ENCODE peak calls at places on chromosomes 4 and X, in seven cellular contexts. Y, R, A, I, S, C and B are unnamed samples.

GRCh38 chrX:63350551-63350950 is 581 bp downstream of the SPIN4 start:
- DNase-seq in C (peak; percentile 13), Y (peak; percentile 3), A (peak; percentile 6), S (peak; percentile 45), R (no peak), I (peak; percentile 46), B (peak; percentile 11)

GRCh38 chrX:154908821-154909220 is 22.7 kb downstream of the F8A1 start:
- DNase-seq in Y (no peak), I (no peak), S (no peak), C (no peak), R (no peak), A (no peak), B (no peak)

GRCh38 chr4:119136541-119136940 is 909 bp downstream of the MYOZ2 start:
- DNase-seq in S (no peak), I (no peak), Y (peak; percentile 61), A (no peak), R (no peak), C (no peak), B (no peak)

GRCh38 chr4:110886270-110886669 is 263.4 kb upstream of the PITX2 start:
- DNase-seq in A (no peak), C (no peak), I (no peak), Y (no peak), R (no peak), S (no peak), B (no peak)

GRCh38 chr4:78720994-78721677 is 55.0 kb upstream of the BMP2K start:
- DNase-seq in S (no peak), Y (no peak), R (peak; percentile 15), A (peak; percentile 31), I (peak; percentile 62), C (no peak), B (peak; percentile 23)

GRCh38 chr4:72971572-72971971 is 97.9 kb downstream of the COX18 start:
- DNase-seq in Y (peak; percentile 86), C (no peak), S (no peak), A (no peak), R (no peak), I (no peak), B (no peak)

GRCh38 chr4:8515316-8516060 is 64.7 kb upstream of the GPR78 start:
- DNase-seq in C (no peak), S (no peak), R (no peak), A (no peak), I (no peak), Y (no peak), B (no peak)

GRCh38 chrX:106959897-106960296 is 39.7 kb downstream of the CLDN2 start:
- DNase-seq in S (no peak), C (no peak), A (no peak), Y (peak; percentile 35), R (no peak), I (no peak), B (no peak)

GRCh38 chr4:101345596-101346311 is 1.6 kb downstream of the PPP3CA start:
- DNase-seq in Y (peak; percentile 43), A (peak; percentile 56), S (peak; percentile 74), I (peak; percentile 73), C (peak; percentile 70), R (peak; percentile 83), B (peak; percentile 75)

GRCh38 chrX:44223150-44223549 is 120.3 kb downstream of the EFHC2 start:
- DNase-seq in C (no peak), I (no peak), Y (peak; percentile 80), S (no peak), R (no peak), A (no peak), B (no peak)

GRCh38 chrX:14963447-14964236 is 90.4 kb downstream of the MOSPD2 start:
- DNase-seq in C (no peak), A (no peak), R (no peak), S (no peak), I (no peak), Y (peak; percentile 14), B (no peak)

GRCh38 chr4:79141530-79141929 is 184.3 kb downstream of the NAA11 start:
- DNase-seq in R (no peak), S (no peak), I (peak; percentile 24), C (peak; percentile 49), A (no peak), Y (peak; percentile 2), B (no peak)

DNA sequence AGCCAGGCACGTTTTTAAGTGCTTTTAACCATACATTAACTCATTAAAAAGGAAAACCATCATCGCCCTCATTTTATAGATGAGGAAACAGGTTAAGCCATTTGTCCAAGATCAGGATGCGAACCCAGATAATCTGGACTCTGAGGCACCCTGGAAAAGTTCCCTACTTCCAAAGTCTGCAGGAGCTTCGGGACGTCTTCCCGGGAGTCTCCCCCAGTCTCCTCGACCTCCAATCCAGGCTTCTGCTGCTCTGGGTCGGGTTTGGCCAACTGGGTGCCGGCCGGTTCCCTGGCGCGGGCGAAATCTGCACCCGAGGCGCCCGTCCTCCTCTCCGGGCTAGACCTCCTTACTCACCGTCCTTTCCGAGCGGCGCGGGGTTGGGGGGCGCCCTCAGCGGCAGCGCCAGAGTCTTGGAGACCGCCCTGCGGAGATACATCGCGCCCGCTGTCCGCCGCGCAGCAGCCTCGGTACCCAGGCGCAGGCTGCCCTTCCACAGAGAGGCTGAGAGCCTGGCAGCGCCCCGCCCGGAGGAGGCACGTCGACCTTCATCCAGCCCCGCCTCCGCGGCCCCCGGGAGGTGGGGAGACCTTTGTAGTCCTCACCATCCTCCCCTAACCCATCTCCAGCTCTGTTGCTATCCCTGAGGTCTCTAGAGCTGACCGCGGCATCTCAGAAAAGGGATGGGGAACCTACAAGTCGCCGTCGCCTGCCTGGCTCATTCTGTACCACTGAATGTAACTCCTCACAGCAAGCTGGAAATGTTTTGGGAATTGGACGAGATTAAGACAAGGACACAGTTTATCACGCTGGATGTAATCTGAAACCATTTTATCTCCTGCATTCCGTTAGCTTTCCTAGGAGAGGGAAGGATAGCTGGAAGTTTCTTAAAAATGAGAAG is at the start of gene MGARP:
- DNase-seq in C (peak; percentile 40), S (no peak), R (peak; percentile 56), I (peak; percentile 17), Y (peak; percentile 35), A (no peak), B (no peak)
- TF ChIP-seq CTCF in C (no peak), S (no peak), R (no peak), I (no peak), Y (no peak), A (no peak), B (no peak)

GRCh38 chrX:19193584-19193983 is 71.3 kb upstream of the ADGRG2 start:
- DNase-seq in R (no peak), S (no peak), Y (no peak), C (no peak), A (no peak), I (no peak), B (no peak)
- TF ChIP-seq CTCF in R (no peak), S (peak; percentile 12), Y (no peak), C (no peak), A (no peak), I (no peak), B (no peak)

GRCh38 chr4:25863347-25863784 is 578 bp upstream of the SEL1L3 start:
- DNase-seq in I (no peak), Y (no peak), C (peak; percentile 17), R (no peak), A (no peak), S (peak; percentile 44), B (peak; percentile 53)
- TF ChIP-seq CTCF in I (no peak), Y (no peak), C (peak; percentile 16), R (peak; percentile 7), A (no peak), S (peak; percentile 48), B (no peak)

DNA sequence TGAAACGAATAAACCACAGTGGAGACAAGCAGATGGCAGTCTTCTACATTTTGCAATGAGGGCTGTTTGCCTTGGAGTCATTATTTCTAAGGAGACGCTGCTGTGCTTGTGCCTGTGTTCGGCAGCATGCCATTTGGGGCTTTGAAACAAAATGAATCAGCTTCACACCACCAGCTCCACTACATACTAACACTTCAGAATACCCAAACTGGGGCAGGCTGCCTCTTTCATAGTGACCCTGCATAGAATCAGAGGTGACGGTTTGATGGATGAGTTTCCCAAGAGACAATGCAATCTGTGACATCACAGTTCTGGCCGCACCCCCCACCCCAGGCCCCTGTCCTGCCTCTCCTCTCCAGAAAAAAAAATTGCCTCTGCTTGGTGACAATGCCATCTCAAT is 57.1 kb upstream of the MID1 start:
- DNase-seq in I (no peak), S (no peak), Y (peak; percentile 16), A (no peak), R (no peak), C (no peak), B (no peak)
- TF ChIP-seq CTCF in I (no peak), S (no peak), Y (no peak), A (no peak), R (no peak), C (no peak), B (no peak)

GRCh38 chr4:117085185-117085701 is at the start of gene TRAM1L1:
- DNase-seq in R (no peak), C (peak; percentile 78), A (peak; percentile 9), Y (peak; percentile 51), S (peak; percentile 95), I (no peak), B (peak; percentile 8)
- TF ChIP-seq CTCF in R (no peak), C (no peak), A (no peak), Y (no peak), S (peak; percentile 55), I (no peak), B (no peak)

GRCh38 chr4:76374744-76375143 is 46.2 kb downstream of the CCDC158 start:
- DNase-seq in C (no peak), Y (no peak), S (no peak), I (no peak), R (no peak), A (no peak), B (no peak)
- TF ChIP-seq CTCF in C (no peak), Y (no peak), S (no peak), I (no peak), R (no peak), A (no peak), B (no peak)